ENCODE peak calls at places on chromosomes 2 and 18, in nine cellular contexts. H, I, J, K, B, X, D, P and F are unnamed samples.

GRCh38 chr2:235594041-235594440 is 100.2 kb downstream of the AGAP1 start:
- DNase-seq in P (no peak), B (peak; percentile 79), I (no peak), J (no peak), X (no peak), K (peak; percentile 35), D (no peak), H (peak; percentile 92), F (peak; percentile 48)

GRCh38 chr18:21682276-21683051 is 22.1 kb downstream of the ABHD3 start:
- DNase-seq in X (no peak), K (no peak), D (no peak), H (no peak), J (no peak), P (no peak), I (no peak), B (peak; percentile 62), F (no peak)

GRCh38 chr2:127633556-127634065 is 12.3 kb upstream of the GPR17 start:
- DNase-seq in D (no peak), I (no peak), K (no peak), B (no peak), H (no peak), X (no peak), J (no peak), P (no peak), F (no peak)

GRCh38 chr2:229090231-229090630 is 180.9 kb downstream of the PID1 start:
- DNase-seq in B (no peak), K (no peak), H (no peak), I (no peak), D (no peak), X (no peak), J (no peak), P (no peak), F (no peak)

GRCh38 chr2:109481196-109481555 is 132.6 kb downstream of the SEPTIN10 start:
- DNase-seq in K (no peak), I (no peak), J (no peak), B (no peak), P (no peak), D (no peak), X (no peak), H (peak; percentile 11), F (no peak)

GRCh38 chr2:128625966-128626757 is 307.5 kb upstream of the HS6ST1 start:
- DNase-seq in X (no peak), D (no peak), I (no peak), J (no peak), H (no peak), P (no peak), B (no peak), K (no peak), F (no peak)

GRCh38 chr2:55120634-55121359 is 70.5 kb upstream of the RTN4 start:
- DNase-seq in D (no peak), K (no peak), P (peak; percentile 71), H (no peak), X (no peak), J (no peak), B (no peak), I (no peak), F (peak; percentile 64)

GRCh38 chr2:95179451-95179850 is 13.8 kb downstream of the ZNF2 start:
- DNase-seq in P (no peak), J (no peak), H (no peak), K (no peak), I (no peak), D (no peak), B (no peak), X (no peak), F (no peak)

GRCh38 chr2:215614296-215614695 is 178.4 kb upstream of the FN1 start:
- DNase-seq in D (no peak), P (no peak), B (no peak), X (no peak), K (no peak), I (no peak), H (peak; percentile 16), J (no peak), F (no peak)